ENCODE peak calls at places on chromosome 7, in ten cellular contexts. G, R, E, Z, H, W, I, Y, T and B are unnamed samples.

GRCh38 chr7:157027568-157028527 is 17.4 kb upstream of the MNX1 start:
- DNase-seq in G (no peak), R (no peak), E (no peak), Z (no peak), H (no peak), W (no peak), I (peak; percentile 14), Y (no peak), T (no peak), B (no peak)

GRCh38 chr7:96408881-96409280 is 87.0 kb upstream of the SLC25A13 start:
- DNase-seq in G (no peak), R (no peak), E (no peak), Z (no peak), H (no peak), W (no peak), I (no peak), Y (no peak), T (no peak), B (no peak)

GRCh38 chr7:55476071-55476803 is 96.1 kb downstream of the VOPP1 start:
- DNase-seq in G (peak; percentile 92), R (peak; percentile 27), E (no peak), Z (no peak), H (no peak), W (peak; percentile 88), I (peak; percentile 63), Y (no peak), T (no peak), B (no peak)

GRCh38 chr7:100378114-100378760 is 5.0 kb downstream of the PILRA start:
- DNase-seq in G (no peak), R (no peak), E (no peak), Z (no peak), H (no peak), W (no peak), I (no peak), Y (no peak), T (no peak), B (no peak)

GRCh38 chr7:130560972-130561371 is 69.1 kb downstream of the MEST start:
- DNase-seq in G (no peak), R (no peak), E (no peak), Z (peak; percentile 70), H (no peak), W (peak; percentile 43), I (peak; percentile 52), Y (peak; percentile 35), T (no peak), B (no peak)

GRCh38 chr7:155581107-155581830 is 34.9 kb upstream of the CNPY1 start:
- DNase-seq in G (no peak), R (no peak), E (no peak), Z (no peak), H (no peak), W (no peak), I (no peak), Y (no peak), T (peak; percentile 48), B (no peak)

GRCh38 chr7:133547981-133548380 is 295.1 kb downstream of the EXOC4 start:
- DNase-seq in G (no peak), R (no peak), E (no peak), Z (no peak), H (no peak), W (no peak), I (no peak), Y (no peak), T (no peak), B (no peak)

GRCh38 chr7:18064242-18064838 is 36.7 kb upstream of the PRPS1L1 start:
- DNase-seq in G (no peak), R (no peak), E (no peak), Z (no peak), H (no peak), W (no peak), I (peak; percentile 4), Y (peak; percentile 7), T (no peak), B (no peak)

GRCh38 chr7:98655611-98656010 is 38.5 kb downstream of the NPTX2 start:
- DNase-seq in G (no peak), R (peak; percentile 53), E (peak; percentile 41), Z (no peak), H (no peak), W (no peak), I (no peak), Y (no peak), T (no peak), B (no peak)

GRCh38 chr7:117673367-117673766 is 193.5 kb downstream of the CFTR start:
- DNase-seq in G (no peak), R (peak; percentile 74), E (peak; percentile 49), Z (no peak), H (peak; percentile 37), W (no peak), I (no peak), Y (no peak), T (no peak), B (no peak)

GRCh38 chr7:82250598-82250997 is 193.0 kb downstream of the CACNA2D1 start:
- DNase-seq in G (no peak), R (no peak), E (no peak), Z (no peak), H (no peak), W (no peak), I (no peak), Y (no peak), T (no peak), B (no peak)

GRCh38 chr7:101728888-101729883 is 88.2 kb upstream of the CUX1 start:
- DNase-seq in G (peak; percentile 60), R (no peak), E (peak; percentile 87), Z (no peak), H (no peak), W (peak; percentile 97), I (no peak), Y (no peak), T (no peak), B (no peak)

GRCh38 chr7:140330595-140330994 is 67.7 kb downstream of the SLC37A3 start:
- DNase-seq in G (no peak), R (no peak), E (no peak), Z (no peak), H (no peak), W (no peak), I (no peak), Y (no peak), T (no peak), B (no peak)

GRCh38 chr7:64947252-64948000 is 43.4 kb downstream of the ZNF117 start:
- DNase-seq in G (no peak), R (no peak), E (no peak), Z (no peak), H (no peak), W (no peak), I (no peak), Y (no peak), T (no peak), B (no peak)

GRCh38 chr7:127751062-127751722 is 99.2 kb downstream of the SND1 start:
- DNase-seq in G (peak; percentile 98), R (no peak), E (no peak), Z (no peak), H (no peak), W (peak; percentile 89), I (peak; percentile 26), Y (no peak), T (no peak), B (no peak)

GRCh38 chr7:30301751-30302150 is 17.4 kb downstream of the ZNRF2 start:
- DNase-seq in G (no peak), R (no peak), E (no peak), Z (no peak), H (no peak), W (no peak), I (no peak), Y (no peak), T (no peak), B (no peak)

GRCh38 chr7:24959735-24960485 is 20.1 kb downstream of the OSBPL3 start:
- DNase-seq in G (no peak), R (no peak), E (no peak), Z (no peak), H (no peak), W (no peak), I (no peak), Y (no peak), T (no peak), B (no peak)

DNA sequence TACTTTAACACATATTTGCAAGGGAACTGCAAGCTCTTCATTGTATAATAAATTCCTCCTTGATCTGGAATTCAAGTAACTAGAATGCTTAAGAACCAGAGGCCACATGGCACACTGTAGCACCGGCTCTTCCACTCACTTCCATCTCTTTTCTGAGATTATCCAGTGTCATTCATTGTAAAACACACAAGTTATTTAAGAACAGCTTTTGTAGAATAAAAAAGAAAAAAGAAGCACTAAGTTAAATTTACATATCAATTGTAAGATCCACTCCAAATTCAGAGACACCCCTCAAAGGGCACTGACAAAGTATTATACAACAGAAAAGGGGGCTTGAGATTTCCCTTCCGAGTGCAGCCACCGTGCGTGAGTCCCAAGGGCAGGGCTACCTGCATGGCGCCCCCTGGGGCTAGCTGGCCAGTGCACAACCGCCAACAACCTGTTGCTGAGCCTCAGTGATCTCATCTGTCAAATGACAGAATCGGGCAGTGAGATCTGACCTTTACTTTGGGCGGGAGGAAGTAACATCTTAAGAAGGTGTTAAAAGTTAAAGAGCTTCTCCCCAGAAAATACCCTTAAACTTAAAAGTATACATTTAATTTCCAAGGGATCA is 12.5 kb downstream of the GLI3 start:
- DNase-seq in G (no peak), R (no peak), E (no peak), Z (no peak), H (no peak), W (no peak), I (no peak), Y (no peak), T (no peak), B (no peak)
- TF ChIP-seq CTCF in G (no peak), R (no peak), E (no peak), Z (no peak), H (no peak), W (no peak), I (no peak), Y (no peak), T (no peak), B (no peak)

GRCh38 chr7:107201795-107202450 is 33.1 kb downstream of the HBP1 start:
- DNase-seq in G (no peak), R (peak; percentile 58), E (no peak), Z (peak; percentile 39), H (peak; percentile 75), W (peak; percentile 18), I (peak; percentile 50), Y (peak; percentile 42), T (no peak), B (no peak)
- TF ChIP-seq CTCF in G (peak; percentile 56), R (peak; percentile 63), E (peak; percentile 55), Z (peak; percentile 58), H (peak; percentile 60), W (peak; percentile 35), I (peak; percentile 43), Y (peak; percentile 73), T (peak; percentile 38), B (no peak)

GRCh38 chr7:106521115-106521514 is 139.8 kb downstream of the CCDC71L start:
- DNase-seq in G (no peak), R (no peak), E (no peak), Z (peak; percentile 17), H (no peak), W (no peak), I (no peak), Y (no peak), T (no peak), B (no peak)
- TF ChIP-seq CTCF in G (no peak), R (no peak), E (no peak), Z (peak; percentile 39), H (no peak), W (no peak), I (no peak), Y (peak; percentile 8), T (no peak), B (no peak)

DNA sequence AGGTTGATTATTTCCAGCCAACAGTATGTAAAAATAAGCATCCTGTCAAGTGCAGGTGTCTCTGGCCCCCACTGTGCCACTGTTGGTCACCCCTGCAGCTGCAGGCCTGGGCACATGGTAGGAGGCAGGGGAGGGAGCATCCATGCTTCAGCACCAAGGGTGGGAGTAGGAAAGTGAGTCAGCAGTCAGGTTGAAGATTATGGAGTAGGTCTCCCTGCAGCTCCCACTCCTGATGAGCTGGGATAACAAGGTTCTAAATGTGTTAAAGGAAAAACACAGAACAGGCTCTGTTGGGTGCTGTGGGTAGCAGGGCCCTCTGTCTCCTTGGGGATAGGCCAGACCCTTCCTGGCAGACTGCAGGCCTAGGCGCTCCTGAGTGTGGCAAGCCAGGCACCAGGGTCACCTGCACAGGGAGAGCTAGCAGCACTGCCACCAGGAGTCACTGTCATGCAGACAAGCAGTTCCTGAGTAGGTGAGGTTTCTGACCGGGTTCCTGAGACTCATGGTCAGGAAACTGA is 59.3 kb downstream of the NUDCD3 start:
- DNase-seq in G (no peak), R (no peak), E (peak; percentile 37), Z (peak; percentile 65), H (peak; percentile 34), W (peak; percentile 28), I (no peak), Y (no peak), T (no peak), B (no peak)
- TF ChIP-seq CTCF in G (no peak), R (no peak), E (peak; percentile 26), Z (peak; percentile 82), H (no peak), W (peak; percentile 5), I (peak; percentile 5), Y (peak; percentile 54), T (no peak), B (no peak)